ENCODE peak calls at places on chromosomes 16 and 17, in six cellular contexts. Q is GM12878, M is H1, L is K562, G is SK-N-SH, J is HepG2. B is an unnamed sample.

GRCh38 chr16:9088848-9089247 is 2.6 kb upstream of the HAPSTR1 start:
- DNase-seq in Q (no peak), M (no peak), J (peak; percentile 51), G (no peak), L (no peak), B (no peak)

GRCh38 chr16:12186774-12187335 is 210.3 kb downstream of the SNX29 start:
- DNase-seq in J (no peak), M (no peak), Q (no peak), L (no peak), G (no peak), B (no peak)

GRCh38 chr17:226108-226772 is 44.8 kb upstream of the DOC2B start:
- DNase-seq in L (no peak), Q (no peak), J (no peak), M (no peak), G (no peak), B (no peak)

GRCh38 chr16:20897253-20897896 is 2.8 kb downstream of the DCUN1D3 start:
- DNase-seq in L (no peak), G (no peak), M (no peak), J (peak; percentile 36), Q (no peak), B (no peak)

GRCh38 chr17:50533720-50534148 is 1.2 kb downstream of the EPN3 start:
- DNase-seq in L (no peak), Q (no peak), G (peak; percentile 90), M (no peak), J (no peak), B (no peak)

GRCh38 chr17:73467651-73468050 is 155.8 kb upstream of the CDC42EP4 start:
- DNase-seq in J (no peak), G (no peak), Q (no peak), M (no peak), L (no peak), B (no peak)

GRCh38 chr17:67751101-67752074 is 33.7 kb downstream of the NOL11 start:
- DNase-seq in L (no peak), G (no peak), J (no peak), M (no peak), Q (no peak), B (no peak)

GRCh38 chr17:73455050-73455687 is 143.4 kb upstream of the CDC42EP4 start:
- DNase-seq in J (no peak), G (peak; percentile 67), M (no peak), L (no peak), Q (no peak), B (no peak)

GRCh38 chr17:15263206-15263579 is 1.9 kb downstream of the PMP22 start:
- DNase-seq in Q (no peak), L (no peak), G (peak; percentile 72), J (no peak), M (no peak), B (no peak)

GRCh38 chr17:77456271-77456950 is 315.6 kb downstream of the SEC14L1 start:
- DNase-seq in L (no peak), Q (no peak), M (no peak), G (no peak), J (no peak), B (no peak)

GRCh38 chr17:70772761-70773160 is 603.4 kb downstream of the KCNJ2 start:
- DNase-seq in G (no peak), J (no peak), L (no peak), M (no peak), Q (no peak), B (no peak)

DNA sequence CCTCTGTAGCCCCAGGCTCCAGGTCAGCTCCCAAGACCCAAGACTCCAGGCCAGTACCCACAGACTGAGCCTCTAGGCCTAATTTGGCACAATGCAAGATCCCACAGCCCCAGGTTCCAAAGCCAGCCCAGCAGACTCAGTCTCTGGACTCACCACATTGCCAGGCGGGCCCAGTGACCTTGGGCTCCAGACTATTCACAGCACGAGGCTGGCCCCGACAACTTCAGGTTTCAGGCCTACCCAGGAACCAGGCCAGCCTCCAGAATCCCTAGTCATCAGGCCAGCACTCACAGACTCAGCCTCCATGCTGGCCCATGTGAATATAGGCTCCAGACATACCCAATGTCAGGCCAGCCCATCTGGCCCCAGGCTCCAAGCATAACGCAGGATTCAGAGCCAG is 103.8 kb downstream of the CEP112 start:
- DNase-seq in M (no peak), G (no peak), L (no peak), J (no peak), Q (no peak), B (no peak)
- TF ChIP-seq JUND in M (no peak), G (no peak), L (no peak), J (no peak), Q (no peak), B (no peak)

DNA sequence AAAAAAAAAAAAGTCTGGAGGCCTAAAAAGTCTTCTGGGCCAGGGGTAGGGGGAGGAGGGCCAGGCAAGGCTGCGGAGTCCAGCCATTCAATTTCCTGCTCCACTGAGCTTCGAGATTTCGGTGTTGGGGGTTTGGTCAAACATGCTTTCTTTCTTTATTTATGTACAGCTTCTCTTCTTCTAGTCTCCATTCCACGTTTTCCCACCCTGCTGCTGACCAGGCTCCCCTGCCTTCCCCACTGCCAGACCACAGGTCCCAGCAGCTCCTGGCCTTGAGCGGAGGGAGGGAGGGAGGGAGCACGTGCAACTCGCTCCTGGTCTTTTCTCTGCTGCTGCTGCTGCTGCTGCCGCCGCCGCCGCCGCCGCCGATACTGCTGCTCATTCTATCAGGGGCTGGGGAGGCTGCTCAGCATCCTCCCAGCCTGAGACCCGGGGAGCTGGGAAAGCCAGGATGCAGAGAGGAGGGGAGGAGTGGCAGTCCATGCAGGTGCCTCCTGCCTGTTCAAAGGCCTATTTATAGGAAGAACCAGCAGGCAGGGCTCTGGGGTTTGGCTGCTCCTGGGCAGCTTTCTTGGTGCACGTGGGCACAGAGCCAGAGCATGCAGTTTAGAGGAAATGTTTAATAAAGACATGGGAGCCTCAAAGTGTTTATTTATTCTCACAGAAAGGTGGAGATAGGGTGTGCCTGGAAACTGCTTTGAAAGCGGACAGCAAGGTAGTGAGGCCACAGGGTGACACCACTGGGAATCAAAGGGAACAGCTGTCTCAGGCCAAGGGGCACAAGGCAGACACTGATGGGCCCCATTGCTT is 23.4 kb upstream of the ZFHX3 start:
- DNase-seq in M (no peak), G (peak; percentile 86), J (peak; percentile 61), L (no peak), Q (no peak), B (no peak)
- H2AFZ ChIP-seq in M (no peak overlapping the region), G (peak overlapping the region; percentile 86), J (no peak overlapping the region), L (no peak overlapping the region), Q (no peak overlapping the region), B (no peak overlapping the region)

GRCh38 chr16:73725147-73725546 is 571.5 kb upstream of the PSMD7 start:
- DNase-seq in J (no peak), G (no peak), L (no peak), Q (no peak), M (no peak), B (no peak)
- TF ChIP-seq JUND in J (no peak), G (no peak), L (no peak), Q (no peak), M (no peak), B (no peak)

DNA sequence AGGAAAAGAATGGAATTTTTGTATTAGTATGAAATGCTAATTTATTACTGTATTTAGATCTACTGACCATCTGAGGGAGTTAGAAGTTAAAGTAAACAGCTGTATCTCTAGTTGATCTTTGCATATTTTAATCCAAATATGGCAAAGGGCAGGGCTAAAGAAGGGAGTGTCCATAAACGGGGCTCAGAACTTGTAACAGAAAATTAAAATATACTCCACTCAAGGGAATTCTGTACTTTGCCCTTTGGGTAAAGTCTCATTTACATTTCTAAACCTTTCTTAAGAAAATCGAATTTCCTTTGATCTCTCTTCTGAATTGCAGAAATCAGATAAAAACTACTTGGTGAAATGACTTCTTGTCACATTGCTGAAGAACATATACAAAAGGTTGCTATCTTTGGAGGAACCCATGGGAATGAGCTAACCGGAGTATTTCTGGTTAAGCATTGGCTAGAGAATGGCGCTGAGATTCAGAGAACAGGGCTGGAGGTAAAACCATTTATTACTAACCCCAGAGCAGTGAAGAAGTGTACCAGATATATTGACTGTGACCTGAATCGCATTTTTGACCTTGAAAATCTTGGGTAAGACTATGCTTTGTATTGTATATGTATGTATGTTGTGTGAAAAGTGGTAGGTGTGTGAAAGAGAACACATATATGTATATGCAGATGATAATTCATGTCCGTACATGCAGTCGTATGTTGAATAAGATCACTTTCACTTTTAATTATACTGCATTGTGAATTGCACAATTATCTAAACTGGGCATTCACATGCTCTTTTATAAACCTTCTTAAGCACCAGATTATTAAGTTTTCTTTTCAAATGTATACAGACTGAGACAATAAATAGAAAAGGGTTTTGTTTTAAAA is at the start of gene ASPA:
- DNase-seq in L (no peak), G (no peak), Q (no peak), M (no peak), J (no peak), B (no peak)
- H2AFZ ChIP-seq in L (no peak within 1 kb of the TSS), G (peak within 1 kb of the TSS; percentile 55), Q (no peak within 1 kb of the TSS), M (no peak within 1 kb of the TSS), J (peak within 1 kb of the TSS; percentile 92), B (no peak within 1 kb of the TSS)

DNA sequence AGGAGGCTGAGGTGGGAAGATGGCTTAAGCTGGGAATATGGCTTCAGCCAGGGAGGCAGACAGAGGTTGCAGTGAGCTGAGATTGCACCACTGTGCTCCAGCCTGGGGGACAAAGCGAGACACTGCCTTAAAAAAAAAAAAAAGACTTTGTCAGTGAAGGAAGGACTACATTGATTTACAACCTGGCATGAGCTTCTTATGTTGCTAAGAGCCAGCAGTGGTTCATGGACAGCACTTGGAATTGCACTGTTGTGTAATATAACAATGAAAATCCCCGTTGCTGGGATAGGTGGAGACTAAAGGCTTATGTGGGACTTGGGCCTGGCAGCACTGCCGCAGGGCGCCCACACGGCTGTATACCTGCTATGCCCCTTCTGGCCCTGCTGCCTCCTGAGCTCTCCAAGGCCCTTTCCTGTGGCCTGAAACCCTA is 14.1 kb upstream of the SLC16A5 start:
- DNase-seq in L (no peak), Q (no peak), G (peak; percentile 19), J (no peak), M (no peak), B (no peak)
- TF ChIP-seq JUND in L (no peak), Q (no peak), G (no peak), J (no peak), M (no peak), B (no peak)

GRCh38 chr16:10961231-10961630 is 16.9 kb downstream of the CLEC16A start:
- DNase-seq in Q (no peak), J (no peak), G (no peak), L (no peak), M (no peak), B (no peak)
- H2AFZ ChIP-seq in Q (no peak overlapping the region), J (no peak overlapping the region), G (no peak overlapping the region), L (no peak overlapping the region), M (no peak overlapping the region), B (no peak overlapping the region)

GRCh38 chr17:40707720-40708119 is 4.2 kb upstream of the KRT24 start:
- DNase-seq in Q (no peak), G (no peak), L (no peak), J (peak; percentile 33), M (no peak), B (no peak)
- TF ChIP-seq JUND in Q (no peak), G (no peak), L (no peak), J (no peak), M (no peak), B (no peak)